ENCODE peak calls at places on chromosomes 4 and X, in nine cellular contexts. M is BE2C, H is brain microvascular endothelial cell, W is fibroblast of lung, R is ovary, D is mammary epithelial cell, Q is uterus, E is DND-41, J is body of pancreas. Y is an unnamed sample. For H3K27me3, the result is how much of the 10 kb centered on the place peaks cover.

GRCh38 chr4:110514889-110515479 is 39.0 kb downstream of the ENPEP start:
- DNase-seq in M (no peak), H (no peak), W (peak), R (no peak), D (peak), Q (no peak), E (no peak), J (no peak), Y (peak)

GRCh38 chrX:138925330-138925729 is 213.8 kb upstream of the FGF13 start:
- DNase-seq in M (no peak), H (no peak), W (peak), R (no peak), D (peak), Q (no peak), E (no peak), J (no peak), Y (peak)

GRCh38 chrX:150504399-150505186 is 63.8 kb upstream of the MTM1 start:
- DNase-seq in M (no peak), H (no peak), W (no peak), R (no peak), D (no peak), Q (no peak), E (no peak), J (peak), Y (peak)

GRCh38 chrX:87517571-87518141 is at the start of gene KLHL4:
- DNase-seq in M (no peak), H (peak), W (peak), R (peak), D (peak), Q (peak), E (peak), J (no peak), Y (peak)

GRCh38 chrX:27660878-27661277 is 70.7 kb downstream of the DCAF8L2 start:
- DNase-seq in M (no peak), H (peak), W (no peak), R (no peak), D (no peak), Q (no peak), E (no peak), J (no peak), Y (no peak)

GRCh38 chr4:149997881-149998421 is 80.3 kb upstream of the DCLK2 start:
- DNase-seq in M (no peak), H (no peak), W (no peak), R (no peak), D (peak), Q (no peak), E (no peak), J (peak), Y (peak)

GRCh38 chr4:182929296-182929695 is 12.1 kb upstream of the DCTD start:
- DNase-seq in M (no peak), H (peak), W (peak), R (no peak), D (peak), Q (no peak), E (no peak), J (no peak), Y (peak)

GRCh38 chr4:127574643-127575042 is 58.1 kb upstream of the INTU start:
- DNase-seq in M (no peak), H (no peak), W (no peak), R (no peak), D (no peak), Q (no peak), E (no peak), J (no peak), Y (no peak)

GRCh38 chr4:94334519-94334918 is 8.1 kb downstream of the HPGDS start:
- DNase-seq in M (no peak), H (no peak), W (no peak), R (no peak), D (no peak), Q (no peak), E (no peak), J (no peak), Y (no peak)

GRCh38 chr4:154779362-154779947 is 1.6 kb upstream of the RBM46 start:
- DNase-seq in M (no peak), H (no peak), W (peak), R (no peak), D (peak), Q (no peak), E (no peak), J (no peak), Y (peak)

GRCh38 chrX:52138830-52139544 is 45.7 kb upstream of the MAGED4 start:
- DNase-seq in M (no peak), H (no peak), W (no peak), R (no peak), D (no peak), Q (no peak), E (no peak), J (no peak), Y (no peak)

GRCh38 chrX:70470850-70471289 is 26.2 kb downstream of the DLG3 start:
- DNase-seq in M (no peak), H (no peak), W (no peak), R (no peak), D (peak), Q (no peak), E (no peak), J (no peak), Y (peak)

DNA sequence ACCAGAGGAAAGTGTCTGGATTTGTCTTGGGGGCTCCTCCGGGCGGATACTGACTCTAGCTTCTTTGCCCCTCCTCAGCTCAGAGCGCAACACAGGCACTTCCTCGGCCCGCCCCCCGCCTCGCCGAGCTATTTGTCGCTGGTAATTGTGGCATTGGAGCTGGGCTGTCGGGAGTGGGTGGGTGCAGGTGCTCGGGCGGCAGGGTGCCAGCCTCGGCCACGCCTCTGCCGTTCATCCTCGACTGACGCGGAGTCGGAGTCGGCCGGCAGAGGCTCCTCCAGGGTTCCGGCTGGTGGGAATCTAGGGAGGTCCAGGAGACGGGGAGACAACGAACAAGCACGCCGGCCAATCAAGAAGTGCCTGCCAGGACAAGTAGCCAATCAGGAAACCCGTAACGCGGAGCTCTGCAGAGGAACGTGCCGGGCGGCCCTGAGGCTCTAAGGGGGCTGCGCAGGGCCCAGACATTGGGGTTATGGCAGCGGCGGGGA is 3.9 kb upstream of the SYN1 start:
- DNase-seq in M (peak), H (peak), W (peak), R (peak), D (peak), Q (no peak), E (peak), J (peak), Y (peak)
- H3K4me3 ChIP-seq in M (peak), H (peak), W (no peak), R (no peak), D (no peak), Q (no peak), E (no peak), J (no peak), Y (peak)

GRCh38 chr4:108830509-108831244 is 67.8 kb upstream of the ETNPPL start:
- DNase-seq in M (peak), H (no peak), W (peak), R (no peak), D (no peak), Q (peak), E (no peak), J (peak), Y (peak)

GRCh38 chr4:108834167-108834566 is 71.3 kb upstream of the ETNPPL start:
- DNase-seq in M (no peak), H (peak), W (peak), R (no peak), D (peak), Q (no peak), E (no peak), J (no peak), Y (peak)

GRCh38 chr4:108828620-108829019 is 65.8 kb upstream of the ETNPPL start:
- DNase-seq in M (no peak), H (no peak), W (no peak), R (no peak), D (no peak), Q (no peak), E (no peak), J (no peak), Y (no peak)

GRCh38 chr4:108833041-108833440 is 70.2 kb upstream of the ETNPPL start:
- DNase-seq in M (no peak), H (no peak), W (no peak), R (no peak), D (no peak), Q (no peak), E (no peak), J (no peak), Y (no peak)

GRCh38 chr4:108829981-108830492 is 67.2 kb upstream of the ETNPPL start:
- DNase-seq in M (no peak), H (no peak), W (no peak), R (no peak), D (no peak), Q (no peak), E (no peak), J (no peak), Y (no peak)
- TF ChIP-seq CTCF in M (no peak), H (no peak), W (no peak), R (no peak), D (no peak), Q (no peak), E (no peak), J (no peak), Y (no peak)

DNA sequence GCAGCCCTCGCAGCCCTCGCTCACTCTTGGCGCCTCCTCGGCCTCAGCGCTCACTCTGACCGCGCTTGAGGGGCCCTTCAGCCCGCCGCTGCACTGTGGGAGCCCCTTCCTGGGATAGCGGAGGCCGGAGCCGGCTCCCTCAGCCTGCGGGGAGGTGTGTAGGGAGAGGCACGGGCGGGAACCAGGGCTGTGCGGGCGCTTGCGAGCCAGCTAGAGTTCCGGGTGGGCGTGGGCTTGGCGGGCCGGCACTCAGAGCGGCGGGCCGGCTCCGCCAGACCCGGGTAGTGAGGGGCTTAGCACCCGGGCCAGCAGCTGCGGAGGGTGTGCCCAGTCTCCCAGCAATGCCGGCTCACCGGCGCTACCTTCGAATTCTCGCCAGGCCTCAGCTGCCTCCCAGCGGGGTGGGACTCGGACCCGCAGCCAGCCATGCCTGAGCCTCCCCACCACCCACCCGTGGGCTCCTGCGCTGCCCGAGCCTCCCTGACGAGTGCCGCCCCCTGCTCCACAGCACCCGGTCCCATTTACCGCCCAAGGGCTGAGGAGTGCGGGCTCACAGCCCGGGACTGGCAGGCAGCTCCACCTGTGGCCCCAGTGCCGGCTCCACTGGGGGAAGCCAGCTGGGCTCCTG is 1.4 kb upstream of the AADAT start:
- DNase-seq in M (no peak), H (no peak), W (no peak), R (peak), D (no peak), Q (no peak), E (no peak), J (no peak), Y (no peak)
- H3K27me3 ChIP-seq in M (under half), H (under half), W (under half), R (under half), D (under half), Q (under half), E (under half), J (under half), Y (under half)

DNA sequence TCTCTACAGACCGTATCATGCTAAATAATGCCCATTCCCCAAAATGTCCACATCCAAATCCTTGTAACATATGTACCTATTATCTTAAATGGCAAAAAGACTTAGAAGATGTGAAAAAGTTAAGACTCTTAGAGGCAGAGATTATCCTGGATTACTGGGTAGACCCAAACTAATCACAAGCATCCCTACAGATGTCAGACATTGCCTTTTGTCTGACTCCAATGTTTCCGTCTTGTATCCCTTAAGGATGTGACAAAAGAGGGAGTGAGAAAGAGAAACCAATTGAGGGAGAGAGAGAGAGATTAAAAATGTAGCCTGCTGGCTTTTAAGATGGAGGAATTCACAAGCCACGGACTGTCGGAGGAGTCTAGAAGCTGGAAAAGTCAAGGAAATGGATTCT is 401.9 kb upstream of the FSTL5 start:
- DNase-seq in M (no peak), H (no peak), W (no peak), R (no peak), D (no peak), Q (no peak), E (no peak), J (no peak), Y (no peak)
- H3K4me3 ChIP-seq in M (no peak), H (no peak), W (no peak), R (no peak), D (no peak), Q (no peak), E (no peak), J (no peak), Y (no peak)

GRCh38 chr4:141705048-141705746 is 68.8 kb downstream of the IL15 start:
- DNase-seq in M (no peak), H (no peak), W (no peak), R (no peak), D (no peak), Q (no peak), E (no peak), J (no peak), Y (no peak)
- TF ChIP-seq CTCF in M (no peak), H (no peak), W (no peak), R (no peak), D (no peak), Q (no peak), E (no peak), J (no peak), Y (no peak)

DNA sequence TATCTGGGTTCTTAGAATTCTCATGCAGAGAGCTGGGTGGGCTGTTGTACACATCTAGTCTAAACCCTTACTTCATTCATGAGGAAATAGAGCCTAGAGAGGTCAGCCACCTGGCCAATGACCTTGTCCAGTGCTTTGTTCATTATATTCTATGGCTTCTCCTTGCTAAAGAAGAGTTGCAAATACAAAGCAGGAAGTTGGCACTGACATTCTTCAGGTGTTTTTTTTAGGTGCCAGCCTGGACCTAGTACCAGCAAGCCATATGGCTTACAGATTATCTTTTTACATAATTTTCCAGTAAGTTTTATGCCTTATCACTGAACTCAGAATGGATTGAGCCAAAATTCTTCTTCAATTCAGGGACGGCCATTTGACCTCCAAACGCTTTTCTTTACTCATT is 54.7 kb upstream of the PGM2 start:
- DNase-seq in M (no peak), H (no peak), W (no peak), R (no peak), D (no peak), Q (no peak), E (no peak), J (peak), Y (no peak)
- H3K27me3 ChIP-seq in M (under half), H (under half), W (under half), R (under half), D (under half), Q (under half), E (under half), J (under half), Y (under half)

DNA sequence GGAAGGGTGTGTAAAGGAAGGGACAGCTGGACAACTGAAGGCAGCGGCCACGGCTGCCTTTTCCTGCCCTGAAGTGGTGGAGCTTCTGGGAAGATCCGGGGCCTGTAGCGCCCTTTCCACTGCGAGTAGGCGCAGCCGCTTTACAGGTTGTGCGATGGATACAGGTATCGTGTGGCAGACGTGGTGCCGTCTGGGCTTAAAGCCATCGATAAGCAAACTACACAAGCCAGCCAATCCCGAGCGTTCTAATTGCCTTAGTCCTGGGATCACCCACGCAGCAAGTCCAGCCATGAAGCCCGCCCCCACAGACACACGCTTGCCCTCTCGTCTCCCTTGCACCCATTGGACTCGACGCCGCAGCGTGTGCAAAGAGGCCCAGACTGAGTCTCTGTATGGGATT is 15.4 kb downstream of the NKX6-1 start:
- DNase-seq in M (no peak), H (no peak), W (no peak), R (no peak), D (no peak), Q (no peak), E (no peak), J (no peak), Y (no peak)
- H3K4me3 ChIP-seq in M (no peak), H (no peak), W (no peak), R (no peak), D (no peak), Q (no peak), E (no peak), J (no peak), Y (no peak)